ENCODE peak calls at places on chromosomes 12 and 14, in ten cellular contexts. H, S, K, W, N, O, I, F, G and Z are unnamed samples.
A peak's percentile ranks its signal among the peaks of the same experiment; 100 is the strongest.

GRCh38 chr12:4143909-4144308 is 129.7 kb upstream of the CCND2 start:
- DNase-seq in H (no peak), S (no peak), K (no peak), W (no peak), N (no peak), O (no peak), I (no peak), F (no peak), G (no peak), Z (no peak)

GRCh38 chr12:124742702-124743101 is 121.0 kb downstream of the SCARB1 start:
- DNase-seq in H (no peak), S (no peak), K (no peak), W (no peak), N (no peak), O (no peak), I (no peak), F (no peak), G (no peak), Z (no peak)

GRCh38 chr14:73977896-73978295 is 27.8 kb downstream of the COQ6 start:
- DNase-seq in H (no peak), S (no peak), K (peak; percentile 1), W (no peak), N (no peak), O (no peak), I (no peak), F (no peak), G (no peak), Z (no peak)

GRCh38 chr14:69038449-69039286 is 59.6 kb upstream of the ACTN1 start:
- DNase-seq in H (no peak), S (peak; percentile 31), K (peak; percentile 98), W (peak; percentile 92), N (no peak), O (no peak), I (no peak), F (no peak), G (peak; percentile 7), Z (no peak)

GRCh38 chr14:94099006-94099405 is 11.5 kb upstream of the IFI27 start:
- DNase-seq in H (no peak), S (no peak), K (no peak), W (no peak), N (no peak), O (no peak), I (no peak), F (no peak), G (no peak), Z (no peak)

GRCh38 chr14:90844321-90844720 is 28.1 kb upstream of the TTC7B start:
- DNase-seq in H (no peak), S (no peak), K (no peak), W (no peak), N (no peak), O (no peak), I (no peak), F (no peak), G (no peak), Z (no peak)

GRCh38 chr12:45343269-45344051 is 127.6 kb downstream of the ANO6 start:
- DNase-seq in H (no peak), S (no peak), K (no peak), W (peak; percentile 53), N (no peak), O (no peak), I (no peak), F (no peak), G (no peak), Z (no peak)

GRCh38 chr12:110656071-110656655 is 32.8 kb downstream of the HVCN1 start:
- DNase-seq in H (no peak), S (no peak), K (no peak), W (no peak), N (no peak), O (no peak), I (no peak), F (no peak), G (no peak), Z (no peak)

GRCh38 chr12:78060186-78060585 is 229.5 kb downstream of the NAV3 start:
- DNase-seq in H (no peak), S (peak; percentile 6), K (peak; percentile 70), W (peak; percentile 9), N (no peak), O (no peak), I (no peak), F (no peak), G (no peak), Z (no peak)

GRCh38 chr14:87059060-87059827 is 933.7 kb downstream of the GALC start:
- DNase-seq in H (no peak), S (no peak), K (no peak), W (no peak), N (no peak), O (no peak), I (no peak), F (no peak), G (no peak), Z (no peak)

GRCh38 chr12:111034148-111034910 is 114.0 kb upstream of the MYL2 start:
- DNase-seq in H (no peak), S (no peak), K (no peak), W (no peak), N (peak; percentile 66), O (peak; percentile 60), I (no peak), F (peak; percentile 9), G (no peak), Z (no peak)

GRCh38 chr12:79635676-79636075 is 55.1 kb downstream of the PAWR start:
- DNase-seq in H (no peak), S (no peak), K (peak; percentile 36), W (no peak), N (no peak), O (no peak), I (no peak), F (no peak), G (no peak), Z (no peak)

GRCh38 chr12:25675808-25676207 is 122.7 kb upstream of the LMNTD1 start:
- DNase-seq in H (no peak), S (no peak), K (no peak), W (no peak), N (no peak), O (no peak), I (no peak), F (no peak), G (no peak), Z (no peak)

GRCh38 chr12:28938581-28939301 is 210.3 kb upstream of the FAR2 start:
- DNase-seq in H (no peak), S (no peak), K (no peak), W (no peak), N (peak; percentile 7), O (peak; percentile 47), I (no peak), F (no peak), G (no peak), Z (no peak)

GRCh38 chr12:47686645-47687240 is 19.1 kb downstream of the RPAP3 start:
- DNase-seq in H (no peak), S (peak; percentile 38), K (no peak), W (peak; percentile 30), N (peak; percentile 73), O (peak; percentile 48), I (no peak), F (peak; percentile 13), G (peak; percentile 24), Z (no peak)

GRCh38 chr14:68979722-68980552 is 835 bp upstream of the ACTN1 start:
- DNase-seq in H (peak; percentile 54), S (no peak), K (no peak), W (peak; percentile 30), N (peak; percentile 75), O (peak; percentile 38), I (peak; percentile 60), F (no peak), G (peak; percentile 48), Z (no peak)

GRCh38 chr12:21529456-21529855 is 3.4 kb downstream of the SPX start:
- DNase-seq in H (peak; percentile 29), S (no peak), K (no peak), W (no peak), N (no peak), O (no peak), I (no peak), F (no peak), G (no peak), Z (no peak)

GRCh38 chr12:132925597-132926416 is 30.3 kb downstream of the ZNF605 start:
- DNase-seq in H (no peak), S (no peak), K (no peak), W (no peak), N (no peak), O (no peak), I (no peak), F (no peak), G (no peak), Z (no peak)

GRCh38 chr14:64107438-64107837 is 186.7 kb downstream of the ESR2 start:
- DNase-seq in H (no peak), S (no peak), K (no peak), W (no peak), N (no peak), O (no peak), I (no peak), F (no peak), G (no peak), Z (no peak)

GRCh38 chr14:75181426-75182062 is 5.1 kb upstream of the TMED10 start:
- DNase-seq in H (no peak), S (peak; percentile 32), K (no peak), W (no peak), N (peak; percentile 11), O (no peak), I (no peak), F (no peak), G (peak; percentile 39), Z (no peak)

GRCh38 chr14:59086241-59086899 is 102.1 kb upstream of the DAAM1 start:
- DNase-seq in H (no peak), S (no peak), K (no peak), W (no peak), N (no peak), O (no peak), I (no peak), F (no peak), G (no peak), Z (no peak)

GRCh38 chr12:100860611-100861010 is 66.0 kb downstream of the ANO4 start:
- DNase-seq in H (no peak), S (no peak), K (no peak), W (peak; percentile 87), N (no peak), O (no peak), I (no peak), F (no peak), G (no peak), Z (no peak)

GRCh38 chr12:72368719-72369505 is 96.7 kb downstream of the TRHDE start:
- DNase-seq in H (no peak), S (no peak), K (peak; percentile 6), W (no peak), N (peak; percentile 35), O (no peak), I (no peak), F (no peak), G (no peak), Z (no peak)

GRCh38 chr12:30304528-30304927 is 391.1 kb downstream of the IPO8 start:
- DNase-seq in H (no peak), S (no peak), K (no peak), W (no peak), N (no peak), O (no peak), I (no peak), F (no peak), G (no peak), Z (no peak)

GRCh38 chr14:24367506-24368214 is at the start of gene NFATC4:
- DNase-seq in H (peak; percentile 70), S (no peak), K (peak; percentile 94), W (no peak), N (peak; percentile 96), O (peak; percentile 92), I (peak; percentile 67), F (peak; percentile 92), G (peak; percentile 67), Z (no peak)

GRCh38 chr12:93223440-93224426 is 154.0 kb upstream of the NUDT4 start:
- DNase-seq in H (no peak), S (no peak), K (peak; percentile 32), W (no peak), N (peak; percentile 51), O (peak; percentile 77), I (no peak), F (peak; percentile 14), G (no peak), Z (no peak)

GRCh38 chr12:6047249-6048227 is 76.9 kb downstream of the VWF start:
- DNase-seq in H (no peak), S (no peak), K (no peak), W (no peak), N (no peak), O (no peak), I (no peak), F (no peak), G (peak; percentile 18), Z (no peak)

GRCh38 chr14:34835312-34835711 is 39.8 kb downstream of the BAZ1A start:
- DNase-seq in H (no peak), S (peak; percentile 40), K (no peak), W (no peak), N (no peak), O (no peak), I (no peak), F (no peak), G (no peak), Z (no peak)